ENCODE peak calls at places on chromosomes 12 and 14, in seven cellular contexts. A is IMR-90; W is kidney; J is astrocyte of the spinal cord; N is CD8-positive, alpha-beta memory T cell; C is HCT116; S is fibroblast of lung. O is an unnamed sample.
A peak's percentile ranks its signal among the peaks of the same experiment; 100 is the strongest.

GRCh38 chr12:121955258-121956040 is 37.1 kb downstream of the CFAP251 start:
- DNase-seq in A (peak; percentile 41), W (no peak), J (peak; percentile 24), N (no peak), C (peak; percentile 24), S (no peak), O (no peak)

GRCh38 chr14:42378274-42378673 is 771.6 kb downstream of the LRFN5 start:
- DNase-seq in A (no peak), W (no peak), J (no peak), N (no peak), C (no peak), S (no peak), O (no peak)

GRCh38 chr14:69355955-69356321 is 42.2 kb downstream of the ERH start:
- DNase-seq in A (peak; percentile 78), W (no peak), J (peak; percentile 68), N (no peak), C (no peak), S (peak; percentile 84), O (no peak)

GRCh38 chr12:67916266-67916970 is 72.8 kb upstream of the IFNG-AS1 start:
- DNase-seq in A (peak; percentile 24), W (no peak), J (peak; percentile 14), N (no peak), C (no peak), S (no peak), O (no peak)

GRCh38 chr14:76546426-76547221 is 170.7 kb downstream of the ESRRB start:
- DNase-seq in A (no peak), W (no peak), J (no peak), N (no peak), C (peak; percentile 50), S (no peak), O (peak; percentile 11)

GRCh38 chr12:121688966-121689365 is 19.5 kb upstream of the MORN3 start:
- DNase-seq in A (no peak), W (no peak), J (no peak), N (no peak), C (no peak), S (no peak), O (no peak)

GRCh38 chr14:23627961-23628360 is 8.2 kb upstream of the DHRS2 start:
- DNase-seq in A (no peak), W (no peak), J (no peak), N (no peak), C (no peak), S (no peak), O (no peak)

GRCh38 chr12:93323625-93324165 is 54.0 kb upstream of the NUDT4 start:
- DNase-seq in A (peak; percentile 44), W (no peak), J (peak; percentile 16), N (no peak), C (no peak), S (peak; percentile 53), O (no peak)

GRCh38 chr12:132523576-132524331 is 33.8 kb downstream of the FBRSL1 start:
- DNase-seq in A (peak; percentile 24), W (no peak), J (peak; percentile 15), N (peak; percentile 59), C (no peak), S (no peak), O (peak; percentile 67)

GRCh38 chr12:69608114-69608513 is 2.6 kb downstream of the LRRC10 start:
- DNase-seq in A (no peak), W (no peak), J (no peak), N (no peak), C (no peak), S (no peak), O (no peak)
- H3K4me3 ChIP-seq in A (no peak overlapping the region), W (no peak overlapping the region), J (no peak overlapping the region), N (no peak overlapping the region), C (no peak overlapping the region), S (no peak overlapping the region), O (no peak overlapping the region)

GRCh38 chr14:101407328-101407727 is 154.0 kb upstream of the DIO3 start:
- DNase-seq in A (no peak), W (no peak), J (no peak), N (no peak), C (no peak), S (no peak), O (no peak)

GRCh38 chr14:101406921-101407320 is 154.4 kb upstream of the DIO3 start:
- DNase-seq in A (no peak), W (no peak), J (no peak), N (no peak), C (no peak), S (no peak), O (no peak)

GRCh38 chr14:101404426-101405170 is 156.7 kb upstream of the DIO3 start:
- DNase-seq in A (no peak), W (no peak), J (no peak), N (no peak), C (no peak), S (no peak), O (no peak)

GRCh38 chr14:101405931-101406330 is 155.4 kb upstream of the DIO3 start:
- DNase-seq in A (no peak), W (no peak), J (no peak), N (no peak), C (no peak), S (no peak), O (no peak)

GRCh38 chr14:101405171-101405883 is 156.0 kb upstream of the DIO3 start:
- DNase-seq in A (peak; percentile 69), W (no peak), J (no peak), N (no peak), C (no peak), S (no peak), O (no peak)
- H3K4me3 ChIP-seq in A (no peak overlapping the region), W (no peak overlapping the region), J (no peak overlapping the region), N (no peak overlapping the region), C (no peak overlapping the region), S (peak overlapping the region; percentile 20), O (no peak overlapping the region)

DNA sequence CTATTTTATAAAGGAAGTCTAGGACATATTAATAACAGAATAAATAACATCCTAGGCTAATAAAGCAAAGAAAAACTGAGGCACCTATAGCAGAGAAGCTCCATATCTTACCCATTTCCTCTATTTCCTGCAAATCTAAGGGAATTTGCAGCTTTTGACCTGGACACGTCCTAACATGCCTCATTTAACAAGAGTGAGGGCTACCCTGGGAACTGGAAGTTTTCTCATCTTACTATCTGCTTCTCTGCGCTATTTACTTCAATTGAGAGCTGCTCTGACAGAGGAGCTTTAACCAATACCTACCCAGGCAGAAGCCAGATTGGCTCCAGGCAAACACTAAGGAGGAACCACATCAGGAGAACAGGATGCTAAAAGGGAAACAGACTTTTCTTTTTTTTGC is 5.7 kb downstream of the YBX3 start:
- DNase-seq in A (peak; percentile 28), W (no peak), J (peak; percentile 44), N (no peak), C (no peak), S (peak; percentile 51), O (no peak)
- H3K4me3 ChIP-seq in A (peak overlapping the region; percentile 5), W (no peak overlapping the region), J (no peak overlapping the region), N (no peak overlapping the region), C (no peak overlapping the region), S (peak overlapping the region; percentile 99), O (no peak overlapping the region)

GRCh38 chr12:54199034-54199433 is 10.2 kb upstream of the SMUG1 start:
- DNase-seq in A (no peak), W (no peak), J (no peak), N (no peak), C (no peak), S (no peak), O (no peak)

GRCh38 chr12:54195736-54196347 is 7.1 kb upstream of the SMUG1 start:
- DNase-seq in A (peak; percentile 70), W (no peak), J (peak; percentile 40), N (no peak), C (no peak), S (peak; percentile 76), O (no peak)

GRCh38 chr12:54195080-54195479 is 6.3 kb upstream of the SMUG1 start:
- DNase-seq in A (no peak), W (no peak), J (no peak), N (no peak), C (no peak), S (no peak), O (no peak)

GRCh38 chr12:54197037-54197909 is 8.5 kb upstream of the SMUG1 start:
- DNase-seq in A (peak; percentile 22), W (no peak), J (no peak), N (no peak), C (no peak), S (peak; percentile 58), O (no peak)

DNA sequence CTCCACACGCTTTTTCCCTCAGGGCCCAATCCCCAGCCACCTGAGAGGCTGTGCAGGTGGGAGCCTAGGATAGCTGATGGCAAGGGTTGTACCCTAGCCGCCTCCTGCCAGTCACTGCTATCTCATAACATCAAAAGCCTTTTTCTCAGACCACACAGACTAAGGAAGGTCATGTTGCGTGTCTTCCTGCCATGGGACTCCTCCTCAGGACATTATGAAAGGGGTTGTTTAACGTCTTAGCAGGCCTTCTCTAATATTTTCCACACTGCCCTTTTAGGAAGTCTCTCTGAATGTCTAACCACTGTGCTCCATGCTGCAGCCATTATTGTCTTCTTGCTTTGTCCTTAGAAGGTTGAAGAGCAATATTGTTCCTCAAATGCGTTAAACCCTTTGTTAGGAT is 7.6 kb upstream of the SMUG1 start:
- DNase-seq in A (no peak), W (no peak), J (no peak), N (no peak), C (no peak), S (no peak), O (no peak)
- H3K4me3 ChIP-seq in A (no peak overlapping the region), W (no peak overlapping the region), J (no peak overlapping the region), N (no peak overlapping the region), C (no peak overlapping the region), S (no peak overlapping the region), O (no peak overlapping the region)

GRCh38 chr12:129257526-129257925 is 404.2 kb downstream of the GLT1D1 start:
- DNase-seq in A (no peak), W (no peak), J (no peak), N (no peak), C (no peak), S (peak; percentile 63), O (no peak)
- H3K4me3 ChIP-seq in A (no peak overlapping the region), W (no peak overlapping the region), J (no peak overlapping the region), N (no peak overlapping the region), C (no peak overlapping the region), S (no peak overlapping the region), O (no peak overlapping the region)

GRCh38 chr14:55505846-55506245 is 65.4 kb upstream of the TBPL2 start:
- DNase-seq in A (no peak), W (no peak), J (no peak), N (no peak), C (no peak), S (no peak), O (no peak)

GRCh38 chr14:55500708-55501107 is 60.3 kb upstream of the TBPL2 start:
- DNase-seq in A (no peak), W (no peak), J (no peak), N (no peak), C (no peak), S (no peak), O (no peak)

GRCh38 chr14:55502746-55503284 is 62.4 kb upstream of the TBPL2 start:
- DNase-seq in A (no peak), W (no peak), J (no peak), N (no peak), C (no peak), S (no peak), O (no peak)

GRCh38 chr14:55500219-55500701 is 59.8 kb upstream of the TBPL2 start:
- DNase-seq in A (no peak), W (no peak), J (no peak), N (no peak), C (no peak), S (no peak), O (no peak)
- H3K4me3 ChIP-seq in A (no peak overlapping the region), W (no peak overlapping the region), J (no peak overlapping the region), N (no peak overlapping the region), C (no peak overlapping the region), S (no peak overlapping the region), O (no peak overlapping the region)

GRCh38 chr14:95496111-95496681 is 20.3 kb downstream of the SYNE3 start:
- DNase-seq in A (no peak), W (peak; percentile 8), J (no peak), N (no peak), C (no peak), S (peak; percentile 45), O (no peak)
- H3K4me3 ChIP-seq in A (no peak overlapping the region), W (no peak overlapping the region), J (no peak overlapping the region), N (no peak overlapping the region), C (no peak overlapping the region), S (no peak overlapping the region), O (no peak overlapping the region)